ENCODE peak calls at places on chromosomes 11 and 22, in eight cellular contexts. K, I, D, Q, J, Z, P and T are unnamed samples. For H3K4me1, the result is how much of the 10 kb centered on the place peaks cover.

GRCh38 chr11:42465613-42466012 is 846.2 kb upstream of the API5 start:
- DNase-seq in J (no peak), D (no peak), P (no peak), I (no peak), Z (no peak), K (no peak), Q (no peak), T (no peak)

GRCh38 chr22:27772370-27773235 is 29.0 kb downstream of the MN1 start:
- DNase-seq in D (no peak), K (no peak), J (peak), Q (no peak), I (no peak), Z (no peak), P (no peak), T (no peak)

GRCh38 chr22:45312415-45312814 is 2.7 kb downstream of the FAM118A start:
- DNase-seq in Z (no peak), J (no peak), D (no peak), I (no peak), P (no peak), K (no peak), Q (no peak), T (no peak)

GRCh38 chr11:112241486-112241885 is 15.3 kb downstream of the PTS start:
- DNase-seq in I (no peak), D (no peak), Z (no peak), P (peak), Q (no peak), K (no peak), J (no peak), T (no peak)

GRCh38 chr11:74388678-74389327 is 9.4 kb downstream of the PGM2L1 start:
- DNase-seq in I (no peak), D (no peak), P (peak), Z (no peak), J (peak), Q (no peak), K (no peak), T (peak)

GRCh38 chr11:77823775-77824174 is 2.8 kb downstream of the AAMDC start:
- DNase-seq in P (peak), I (no peak), K (no peak), J (no peak), Z (no peak), D (no peak), Q (no peak), T (no peak)

GRCh38 chr11:120739780-120740179 is 228.2 kb downstream of the GRIK4 start:
- DNase-seq in D (no peak), J (no peak), P (no peak), K (no peak), Z (peak), Q (no peak), I (no peak), T (no peak)

GRCh38 chr22:18078329-18079041 is 695 bp downstream of the PEX26 start:
- DNase-seq in I (peak), P (peak), Q (peak), K (no peak), D (peak), J (peak), Z (peak), T (peak)

GRCh38 chr11:45663486-45664375 is 1.7 kb downstream of the CHST1 start:
- DNase-seq in I (no peak), D (no peak), Z (peak), Q (no peak), K (no peak), P (no peak), J (no peak), T (no peak)

GRCh38 chr11:72013765-72014711 is 15.3 kb downstream of the IL18BP start:
- DNase-seq in D (no peak), J (no peak), P (peak), Z (no peak), Q (no peak), K (no peak), I (no peak), T (no peak)

GRCh38 chr11:88886796-88887195 is 179.0 kb downstream of the GRM5 start:
- DNase-seq in K (no peak), P (no peak), Q (no peak), I (no peak), D (no peak), Z (no peak), J (no peak), T (no peak)

GRCh38 chr11:64894070-64894811 is 15.8 kb upstream of the EHD1 start:
- DNase-seq in Q (peak), I (peak), J (peak), D (peak), K (no peak), P (peak), Z (peak), T (peak)

GRCh38 chr11:72227316-72228228 is 3.0 kb downstream of the INPPL1 start:
- DNase-seq in P (peak), D (peak), K (no peak), Z (no peak), Q (no peak), I (peak), J (no peak), T (no peak)

GRCh38 chr22:47793304-47794101 is 1031.1 kb downstream of the TBC1D22A start:
- DNase-seq in I (peak), K (no peak), Q (no peak), P (no peak), J (no peak), Z (no peak), D (no peak), T (no peak)

GRCh38 chr11:130055637-130056036 is 14.1 kb upstream of the APLP2 start:
- DNase-seq in K (no peak), D (no peak), Q (no peak), P (peak), I (no peak), J (peak), Z (no peak), T (no peak)

GRCh38 chr22:22208657-22209056 is 35.9 kb upstream of the VPREB1 start:
- DNase-seq in K (no peak), P (no peak), I (no peak), J (no peak), Z (no peak), D (no peak), Q (no peak), T (no peak)

GRCh38 chr11:58618215-58618614 is 4.2 kb upstream of the CNTF start:
- DNase-seq in K (no peak), Z (no peak), Q (no peak), J (no peak), P (no peak), I (no peak), D (no peak), T (peak)

GRCh38 chr22:31271026-31271425 is 21.3 kb downstream of the PIK3IP1 start:
- DNase-seq in P (no peak), D (no peak), Q (no peak), Z (no peak), J (no peak), I (no peak), K (no peak), T (no peak)
- H3K4me1 ChIP-seq in P (under half), D (under half), Q (under half), Z (under half), J (under half), I (under half), K (under half), T (under half)

GRCh38 chr11:70048279-70049024 is 29.7 kb upstream of the ANO1 start:
- DNase-seq in P (no peak), Q (no peak), K (no peak), I (no peak), Z (no peak), J (no peak), D (no peak), T (peak)
- TF ChIP-seq CTCF in P (no peak), Q (no peak), K (no peak), I (no peak), Z (peak), J (no peak), D (no peak), T (no peak)

DNA sequence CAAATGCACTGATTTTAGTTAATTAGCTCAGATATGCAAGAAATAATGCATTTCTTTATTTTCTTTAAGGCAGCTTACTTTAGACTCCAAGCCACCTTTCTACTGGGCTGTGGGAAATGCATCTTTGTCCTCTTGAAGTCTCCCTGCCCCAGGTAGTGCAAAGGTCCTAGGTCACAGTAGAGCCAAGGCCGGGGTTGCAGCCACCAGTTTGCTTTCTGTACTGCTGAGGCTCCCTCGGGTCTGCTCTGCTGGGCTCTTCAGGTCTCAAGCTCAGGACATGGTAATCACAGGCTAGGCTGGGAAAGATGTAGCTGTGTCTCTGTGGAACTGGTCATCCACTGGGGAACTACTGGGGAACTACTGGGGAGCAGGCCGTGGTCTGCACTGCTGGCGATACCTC is 25.4 kb upstream of the THY1 start:
- DNase-seq in D (no peak), Z (no peak), Q (no peak), I (no peak), K (no peak), J (no peak), P (no peak), T (no peak)
- H3K4me1 ChIP-seq in D (under half), Z (under half), Q (under half), I (under half), K (under half), J (under half), P (under half), T (under half)

GRCh38 chr11:27723685-27724084 is 23.4 kb upstream of the BDNF start:
- DNase-seq in P (no peak), D (no peak), Z (no peak), K (no peak), J (no peak), I (no peak), Q (no peak), T (no peak)
- TF ChIP-seq CTCF in P (no peak), D (no peak), Z (no peak), K (no peak), J (no peak), I (no peak), Q (no peak), T (no peak)

GRCh38 chr11:13010737-13011342 is 1.7 kb downstream of the RASSF10 start:
- DNase-seq in Z (peak), K (no peak), P (peak), J (peak), D (peak), Q (peak), I (no peak), T (peak)

GRCh38 chr11:13011366-13012036 is 2.4 kb downstream of the RASSF10 start:
- DNase-seq in J (no peak), D (no peak), I (no peak), Q (no peak), Z (no peak), P (no peak), K (no peak), T (no peak)

GRCh38 chr11:13013054-13013488 is 4.0 kb downstream of the RASSF10 start:
- DNase-seq in K (no peak), J (no peak), I (no peak), P (no peak), D (no peak), Z (no peak), Q (no peak), T (no peak)

GRCh38 chr11:13009921-13010736 is 1.0 kb downstream of the RASSF10 start:
- DNase-seq in Z (peak), D (peak), J (no peak), I (no peak), Q (peak), P (peak), K (no peak), T (peak)

GRCh38 chr11:13012037-13012693 is 3.0 kb downstream of the RASSF10 start:
- DNase-seq in Z (no peak), D (peak), K (no peak), P (peak), J (no peak), I (no peak), Q (no peak), T (no peak)
- H3K4me1 ChIP-seq in Z (under half), D (under half), K (half or more), P (under half), J (under half), I (under half), Q (under half), T (under half)